ENCODE peak calls at places on chromosomes 12 and 14, in four cellular contexts. One of them, this sample, is unnamed.

GRCh38 chr12:70243510-70244331 is 488 bp downstream of the CNOT2 start:
- DNase-seq in bronchial epithelial cell: peak; percentile 33
- DNase-seq in neuronal stem cell: peak; percentile 67
- DNase-seq in mucosa of descending colon: peak; percentile 83
- DNase-seq in this sample: peak; percentile 73

GRCh38 chr12:124861492-124861891 is 2.2 kb downstream of the SCARB1 start:
- DNase-seq in bronchial epithelial cell: peak; percentile 29
- DNase-seq in mucosa of descending colon: no peak
- DNase-seq in neuronal stem cell: no peak
- DNase-seq in this sample: no peak

GRCh38 chr14:54329082-54329695 is 67.6 kb upstream of the CDKN3 start:
- DNase-seq in bronchial epithelial cell: peak; percentile 56
- DNase-seq in neuronal stem cell: peak; percentile 84
- DNase-seq in mucosa of descending colon: no peak
- DNase-seq in this sample: peak; percentile 28

GRCh38 chr12:126343352-126343751 is 1278.1 kb downstream of the AACS start:
- DNase-seq in bronchial epithelial cell: no peak
- DNase-seq in mucosa of descending colon: no peak
- DNase-seq in neuronal stem cell: no peak
- DNase-seq in this sample: no peak

GRCh38 chr12:28129031-28129430 is 61.2 kb upstream of the CCDC91 start:
- DNase-seq in neuronal stem cell: no peak
- DNase-seq in mucosa of descending colon: no peak
- DNase-seq in bronchial epithelial cell: no peak
- DNase-seq in this sample: no peak

GRCh38 chr14:92207012-92207927 is 85.5 kb downstream of the CPSF2 start:
- DNase-seq in bronchial epithelial cell: no peak
- DNase-seq in mucosa of descending colon: no peak
- DNase-seq in neuronal stem cell: no peak
- DNase-seq in this sample: no peak

GRCh38 chr14:104750658-104751057 is 2.3 kb upstream of the SIVA1 start:
- DNase-seq in bronchial epithelial cell: no peak
- DNase-seq in neuronal stem cell: no peak
- DNase-seq in mucosa of descending colon: no peak
- DNase-seq in this sample: no peak

GRCh38 chr12:8969861-8970411 is 19.4 kb upstream of the KLRG1 start:
- DNase-seq in mucosa of descending colon: no peak
- DNase-seq in neuronal stem cell: no peak
- DNase-seq in bronchial epithelial cell: no peak
- DNase-seq in this sample: no peak

GRCh38 chr12:3252416-3252815 is 175.2 kb downstream of the TSPAN9 start:
- DNase-seq in mucosa of descending colon: peak; percentile 66
- DNase-seq in bronchial epithelial cell: no peak
- DNase-seq in neuronal stem cell: no peak
- DNase-seq in this sample: peak; percentile 28

GRCh38 chr12:111434680-111435338 is 29.1 kb downstream of the SH2B3 start:
- DNase-seq in neuronal stem cell: no peak
- DNase-seq in mucosa of descending colon: peak; percentile 81
- DNase-seq in bronchial epithelial cell: peak; percentile 22
- DNase-seq in this sample: peak; percentile 70

GRCh38 chr12:53575502-53576264 is 50.5 kb downstream of the ATF7 start:
- DNase-seq in mucosa of descending colon: no peak
- DNase-seq in bronchial epithelial cell: peak; percentile 97
- DNase-seq in neuronal stem cell: no peak
- DNase-seq in this sample: no peak

GRCh38 chr12:91357381-91357780 is 174.8 kb upstream of the DCN start:
- DNase-seq in mucosa of descending colon: no peak
- DNase-seq in bronchial epithelial cell: no peak
- DNase-seq in neuronal stem cell: no peak
- DNase-seq in this sample: no peak

GRCh38 chr12:31005944-31006361 is 67.7 kb upstream of the DDX11 start:
- DNase-seq in bronchial epithelial cell: peak; percentile 37
- DNase-seq in neuronal stem cell: no peak
- DNase-seq in mucosa of descending colon: no peak
- DNase-seq in this sample: no peak

GRCh38 chr14:99200654-99201005 is 71.4 kb downstream of the BCL11B start:
- DNase-seq in bronchial epithelial cell: no peak
- DNase-seq in neuronal stem cell: no peak
- DNase-seq in mucosa of descending colon: no peak
- DNase-seq in this sample: no peak
- H3K36me3 ChIP-seq in bronchial epithelial cell: no peaks in the 10 kb centered on the region
- H3K36me3 ChIP-seq in neuronal stem cell: no peaks in the 10 kb centered on the region
- H3K36me3 ChIP-seq in mucosa of descending colon: no peaks in the 10 kb centered on the region
- H3K36me3 ChIP-seq in this sample: no peaks in the 10 kb centered on the region

GRCh38 chr12:45866299-45866698 is 124.1 kb downstream of the SCAF11 start:
- DNase-seq in neuronal stem cell: no peak
- DNase-seq in mucosa of descending colon: no peak
- DNase-seq in bronchial epithelial cell: no peak
- DNase-seq in this sample: no peak
- H3K36me3 ChIP-seq in neuronal stem cell: peaks cover 92% of the 10 kb centered on the region
- H3K36me3 ChIP-seq in mucosa of descending colon: no peaks in the 10 kb centered on the region
- H3K36me3 ChIP-seq in bronchial epithelial cell: peaks cover 1% of the 10 kb centered on the region
- H3K36me3 ChIP-seq in this sample: no peaks in the 10 kb centered on the region

GRCh38 chr12:113179023-113179422 is 6.3 kb downstream of the DDX54 start:
- DNase-seq in bronchial epithelial cell: no peak
- DNase-seq in mucosa of descending colon: no peak
- DNase-seq in neuronal stem cell: no peak
- DNase-seq in this sample: no peak
- H3K36me3 ChIP-seq in bronchial epithelial cell: peaks cover 44% of the 10 kb centered on the region
- H3K36me3 ChIP-seq in mucosa of descending colon: no peaks in the 10 kb centered on the region
- H3K36me3 ChIP-seq in neuronal stem cell: peaks cover 78% of the 10 kb centered on the region
- H3K36me3 ChIP-seq in this sample: peaks cover 35% of the 10 kb centered on the region

DNA sequence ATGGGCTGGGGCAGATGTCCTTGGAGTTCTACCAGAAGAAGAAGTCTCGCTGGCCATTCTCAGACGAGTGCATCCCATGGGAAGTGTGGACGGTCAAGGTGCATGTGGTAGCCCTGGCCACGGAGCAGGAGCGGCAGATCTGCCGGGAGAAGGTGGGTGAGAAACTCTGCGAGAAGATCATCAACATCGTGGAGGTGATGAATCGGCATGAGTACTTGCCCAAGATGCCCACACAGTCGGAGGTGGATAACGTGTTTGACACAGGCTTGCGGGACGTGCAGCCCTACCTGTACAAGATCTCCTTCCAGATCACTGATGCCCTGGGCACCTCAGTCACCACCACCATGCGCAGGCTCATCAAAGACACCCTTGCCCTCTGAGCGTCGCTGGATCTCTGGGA is 2.7 kb upstream of the SMIM41 start:
- DNase-seq in neuronal stem cell: no peak
- DNase-seq in mucosa of descending colon: no peak
- DNase-seq in bronchial epithelial cell: no peak
- DNase-seq in this sample: no peak
- H3K36me3 ChIP-seq in neuronal stem cell: peaks cover 74% of the 10 kb centered on the region
- H3K36me3 ChIP-seq in mucosa of descending colon: no peaks in the 10 kb centered on the region
- H3K36me3 ChIP-seq in bronchial epithelial cell: peaks cover 25% of the 10 kb centered on the region
- H3K36me3 ChIP-seq in this sample: peaks cover 10% of the 10 kb centered on the region

GRCh38 chr14:105805701-105806100 is 279.3 kb downstream of the TMEM121 start:
- DNase-seq in bronchial epithelial cell: no peak
- DNase-seq in neuronal stem cell: no peak
- DNase-seq in mucosa of descending colon: no peak
- DNase-seq in this sample: no peak
- H3K36me3 ChIP-seq in bronchial epithelial cell: no peaks in the 10 kb centered on the region
- H3K36me3 ChIP-seq in neuronal stem cell: no peaks in the 10 kb centered on the region
- H3K36me3 ChIP-seq in mucosa of descending colon: no peaks in the 10 kb centered on the region
- H3K36me3 ChIP-seq in this sample: no peaks in the 10 kb centered on the region

DNA sequence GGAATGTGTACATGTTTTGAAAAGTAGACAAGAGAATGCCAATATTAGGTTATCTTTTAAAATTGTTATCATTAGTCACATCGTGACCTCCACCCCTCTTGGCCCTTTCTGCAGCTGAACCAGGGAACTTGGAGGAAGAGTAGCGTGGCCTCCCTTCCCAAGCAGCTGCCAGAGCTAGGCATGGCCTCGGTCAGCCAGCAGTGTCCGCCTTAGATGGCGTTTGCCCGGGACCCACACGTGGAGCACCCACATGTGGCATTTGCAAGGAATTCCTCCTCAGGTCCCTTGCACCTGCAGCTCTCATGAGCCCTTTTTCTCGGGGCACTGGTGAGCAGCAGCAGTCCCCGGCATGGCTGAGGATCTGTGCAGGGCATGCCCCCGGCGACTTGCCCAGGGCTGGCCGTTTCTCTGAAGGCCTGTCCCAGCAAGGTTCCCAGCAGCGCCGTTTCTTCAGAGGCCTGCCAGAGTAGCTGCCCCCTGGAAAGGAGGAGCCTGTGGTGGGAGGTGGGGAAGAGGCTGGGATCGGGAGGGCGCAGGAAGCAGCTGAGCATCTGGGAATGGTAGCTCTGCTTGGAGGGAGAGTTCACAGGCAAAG is 10.8 kb downstream of the JDP2 start:
- DNase-seq in mucosa of descending colon: no peak
- DNase-seq in bronchial epithelial cell: no peak
- DNase-seq in neuronal stem cell: no peak
- DNase-seq in this sample: no peak
- H3K36me3 ChIP-seq in mucosa of descending colon: peaks cover 4% of the 10 kb centered on the region
- H3K36me3 ChIP-seq in bronchial epithelial cell: peaks cover 40% of the 10 kb centered on the region
- H3K36me3 ChIP-seq in neuronal stem cell: no peaks in the 10 kb centered on the region
- H3K36me3 ChIP-seq in this sample: no peaks in the 10 kb centered on the region

GRCh38 chr12:123849517-123849916 is 87.4 kb downstream of the DNAH10 start:
- DNase-seq in neuronal stem cell: no peak
- DNase-seq in bronchial epithelial cell: no peak
- DNase-seq in mucosa of descending colon: no peak
- DNase-seq in this sample: no peak
- H3K36me3 ChIP-seq in neuronal stem cell: no peaks in the 10 kb centered on the region
- H3K36me3 ChIP-seq in bronchial epithelial cell: no peaks in the 10 kb centered on the region
- H3K36me3 ChIP-seq in mucosa of descending colon: no peaks in the 10 kb centered on the region
- H3K36me3 ChIP-seq in this sample: no peaks in the 10 kb centered on the region

GRCh38 chr14:24150061-24150460 is 2.8 kb downstream of the RNF31 start:
- DNase-seq in bronchial epithelial cell: no peak
- DNase-seq in mucosa of descending colon: no peak
- DNase-seq in neuronal stem cell: no peak
- DNase-seq in this sample: no peak
- H3K36me3 ChIP-seq in bronchial epithelial cell: peaks cover 28% of the 10 kb centered on the region
- H3K36me3 ChIP-seq in mucosa of descending colon: peaks cover 3% of the 10 kb centered on the region
- H3K36me3 ChIP-seq in neuronal stem cell: peaks cover 59% of the 10 kb centered on the region
- H3K36me3 ChIP-seq in this sample: no peaks in the 10 kb centered on the region

This sample was measured in body of pancreas.